ENCODE peak calls at places on chromosomes 12 and 14, in four cellular contexts. Z is GM12878, F is HepG2, M is K562. I is an unnamed sample.

GRCh38 chr12:62917066-62917465 is 17.9 kb downstream of the PPM1H start:
- DNase-seq in Z (no peak), F (no peak), M (no peak), I (no peak)

GRCh38 chr14:32607399-32607798 is 278.3 kb downstream of the AKAP6 start:
- DNase-seq in Z (no peak), F (no peak), M (no peak), I (no peak)

GRCh38 chr12:67068204-67068731 is 200.9 kb upstream of the CAND1 start:
- DNase-seq in Z (no peak), F (no peak), M (no peak), I (no peak)

GRCh38 chr12:125568306-125568705 is 503.1 kb downstream of the AACS start:
- DNase-seq in Z (no peak), F (no peak), M (no peak), I (no peak)

GRCh38 chr12:12609692-12610091 is 2.0 kb upstream of the CREBL2 start:
- DNase-seq in Z (no peak), F (no peak), M (no peak), I (no peak)

GRCh38 chr12:90036641-90037040 is 328.0 kb upstream of the ATP2B1 start:
- DNase-seq in Z (no peak), F (no peak), M (no peak), I (peak)

GRCh38 chr12:123519151-123520001 is 14.1 kb downstream of the RILPL1 start:
- DNase-seq in Z (no peak), F (peak), M (no peak), I (peak)

GRCh38 chr12:51639361-51639760 is 48.3 kb downstream of the SCN8A start:
- DNase-seq in Z (no peak), F (no peak), M (no peak), I (no peak)

GRCh38 chr12:33427071-33427470 is 12.5 kb downstream of the SYT10 start:
- DNase-seq in Z (no peak), F (peak), M (peak), I (no peak)

GRCh38 chr12:120598674-120599463 is 17.7 kb upstream of the POP5 start:
- DNase-seq in Z (no peak), F (peak), M (no peak), I (no peak)

DNA sequence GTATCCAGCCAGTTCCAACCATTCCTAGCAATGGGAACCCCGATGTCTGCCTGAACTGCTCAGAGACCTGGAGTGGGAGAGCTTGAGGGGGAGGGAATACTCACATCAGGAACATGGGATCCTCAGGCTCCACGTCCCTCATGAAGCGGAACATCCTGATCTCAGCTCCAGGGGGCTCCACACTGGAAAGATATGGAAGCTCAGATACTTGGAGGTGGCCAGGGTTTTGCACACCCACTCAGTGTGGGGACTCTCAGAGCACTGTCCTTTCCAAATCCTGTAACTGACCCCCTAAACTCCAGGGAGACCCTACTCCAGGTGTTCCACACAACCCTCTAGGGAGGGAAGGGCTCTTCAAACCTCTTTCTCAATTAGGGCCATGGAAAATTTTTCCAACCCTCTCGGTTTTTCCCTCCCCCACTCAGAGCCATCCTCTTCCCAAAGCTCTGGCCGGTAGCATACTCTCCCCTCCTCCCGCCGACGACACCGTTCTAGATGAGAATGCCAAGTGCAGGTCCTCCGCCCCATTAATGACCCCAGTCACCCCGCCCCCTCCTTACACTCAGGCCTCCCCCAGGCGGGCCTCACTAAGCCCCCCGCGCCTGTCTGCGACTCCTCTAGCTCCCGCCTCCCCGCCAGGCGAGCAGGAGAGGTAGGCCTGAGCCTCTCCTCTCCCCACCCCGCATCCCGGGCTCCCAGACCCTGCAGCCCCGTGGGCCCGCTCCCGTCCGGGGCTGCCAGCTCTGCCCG is 585 bp downstream of the MLF2 start:
- DNase-seq in Z (no peak), F (peak), M (peak), I (peak)
- TF ChIP-seq MYC in Z (no peak), F (no peak), M (no peak), I (no peak)

DNA sequence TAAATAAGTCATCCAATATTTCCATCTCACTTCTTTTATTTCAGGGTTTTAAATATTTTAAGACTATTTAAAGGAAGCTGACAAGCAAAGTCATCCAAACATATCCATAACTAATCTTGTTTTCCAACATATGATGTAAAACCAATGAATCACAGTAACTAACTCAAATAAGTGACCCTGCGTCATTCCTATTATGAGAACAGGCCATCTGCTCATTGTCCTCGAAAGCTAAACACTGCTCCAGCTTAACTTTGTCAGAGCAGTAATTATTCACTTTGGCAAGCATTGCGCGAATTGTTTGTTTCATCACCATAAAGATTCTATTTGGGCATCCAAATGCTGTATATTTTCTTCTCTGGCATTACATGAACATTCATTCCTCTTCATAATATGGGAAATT is 99.1 kb downstream of the CAPZA3 start:
- DNase-seq in Z (no peak), F (no peak), M (no peak), I (no peak)
- TF ChIP-seq POLR2AphosphoS5 in Z (no peak), F (no peak), M (no peak), I (no peak)

GRCh38 chr12:65121956-65122469 is 908 bp upstream of the WIF1 start:
- DNase-seq in Z (no peak), F (no peak), M (no peak), I (no peak)

GRCh38 chr12:65125247-65125646 is 4.1 kb upstream of the WIF1 start:
- DNase-seq in Z (no peak), F (no peak), M (no peak), I (no peak)

GRCh38 chr12:65121049-65121955 is at the start of gene WIF1:
- DNase-seq in Z (no peak), F (no peak), M (no peak), I (peak)

GRCh38 chr12:65123435-65124063 is 2.4 kb upstream of the WIF1 start:
- DNase-seq in Z (peak), F (peak), M (no peak), I (peak)

GRCh38 chr12:65122661-65123060 is 1.6 kb upstream of the WIF1 start:
- DNase-seq in Z (no peak), F (no peak), M (no peak), I (no peak)
- TF ChIP-seq MYC in Z (no peak), F (no peak), M (no peak), I (no peak)

GRCh38 chr12:64824500-64825142 is at the start of gene TBC1D30:
- DNase-seq in Z (no peak), F (no peak), M (no peak), I (peak)
- TF ChIP-seq POLR2AphosphoS5 in Z (peak), F (no peak), M (no peak), I (no peak)

DNA sequence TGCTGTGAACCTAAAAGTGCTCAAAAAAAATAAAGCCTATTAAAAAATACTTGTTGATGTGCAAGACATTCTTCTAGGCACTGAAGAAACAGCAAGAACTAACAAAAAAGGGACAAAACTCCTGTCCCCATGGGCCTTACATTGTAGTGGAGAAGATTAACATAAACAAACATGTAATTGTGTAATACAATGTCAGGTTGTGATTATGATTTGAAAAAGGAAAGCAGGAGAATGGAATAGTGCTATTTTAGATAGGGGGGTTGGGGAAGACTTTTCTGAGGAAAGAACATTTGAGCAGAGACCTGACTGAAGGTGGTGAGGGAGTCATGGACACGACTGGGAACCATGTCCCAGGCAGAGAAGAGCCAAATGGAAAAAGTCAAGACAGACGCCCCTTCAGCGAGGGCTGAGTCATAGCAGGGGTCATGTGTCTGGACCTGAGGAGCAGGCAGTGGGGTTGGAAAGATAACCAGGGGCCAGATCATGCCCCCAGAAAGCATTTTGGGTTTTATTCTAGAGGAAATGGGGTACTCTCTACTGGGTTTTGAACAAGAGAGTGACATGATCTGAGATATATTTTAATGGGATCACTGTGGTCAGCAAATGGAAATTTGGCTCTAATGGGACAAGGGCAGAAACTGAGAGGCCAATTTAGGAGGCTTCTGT is 19.4 kb upstream of the IFNG start:
- DNase-seq in Z (no peak), F (no peak), M (peak), I (no peak)
- TF ChIP-seq MYC in Z (no peak), F (no peak), M (no peak), I (no peak)

GRCh38 chr12:25053021-25053271 is 104.0 kb upstream of the BCAT1 start:
- DNase-seq in Z (no peak), F (no peak), M (no peak), I (no peak)
- TF ChIP-seq POLR2AphosphoS5 in Z (no peak), F (no peak), M (no peak), I (no peak)

GRCh38 chr14:89681086-89682018 is 264.3 kb upstream of the FOXN3 start:
- DNase-seq in Z (peak), F (no peak), M (no peak), I (no peak)
- TF ChIP-seq MYC in Z (no peak), F (no peak), M (no peak), I (no peak)

GRCh38 chr14:29271669-29272068 is 505.1 kb downstream of the FOXG1 start:
- DNase-seq in Z (no peak), F (no peak), M (no peak), I (peak)

GRCh38 chr14:29278301-29278700 is 511.7 kb downstream of the FOXG1 start:
- DNase-seq in Z (no peak), F (no peak), M (no peak), I (peak)

GRCh38 chr14:29273513-29273912 is 506.9 kb downstream of the FOXG1 start:
- DNase-seq in Z (no peak), F (no peak), M (no peak), I (no peak)

DNA sequence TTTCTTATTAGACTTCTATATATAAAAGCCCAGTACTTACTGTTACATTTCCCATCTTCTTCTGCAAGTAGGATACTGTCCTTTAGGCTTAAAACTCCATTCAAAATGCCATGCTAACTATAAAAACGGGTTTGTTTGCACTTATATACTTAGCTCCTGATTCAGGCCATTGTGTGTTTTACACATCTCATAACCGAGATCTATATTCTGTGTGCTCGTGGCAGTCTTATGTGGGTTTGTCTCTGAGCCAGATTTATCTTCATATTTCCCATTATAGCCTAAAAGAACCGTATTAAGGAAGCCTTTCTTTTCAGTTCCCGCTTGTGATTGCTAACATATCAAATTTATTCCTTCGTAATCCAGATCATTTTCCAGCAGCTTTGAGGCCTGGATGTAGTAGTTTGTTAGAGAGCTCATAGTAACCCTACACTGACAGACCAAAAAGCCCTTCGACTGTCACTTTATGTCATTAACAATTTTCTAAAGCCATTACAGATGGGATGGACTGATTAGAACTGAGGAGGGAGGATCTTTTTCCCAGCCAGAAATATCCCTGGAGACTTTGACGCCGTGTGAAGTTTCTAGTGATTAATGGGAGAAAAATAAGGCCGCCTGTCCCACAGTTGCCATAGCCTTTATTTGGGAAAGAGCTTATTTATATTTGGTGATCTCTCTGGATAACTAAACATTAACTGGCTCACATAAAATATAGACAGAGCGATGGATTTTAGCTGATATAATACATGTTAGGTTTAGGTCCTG is 508.5 kb downstream of the FOXG1 start:
- DNase-seq in Z (no peak), F (no peak), M (no peak), I (no peak)
- TF ChIP-seq POLR2AphosphoS5 in Z (no peak), F (no peak), M (no peak), I (no peak)

I was measured in endothelial cell of umbilical vein.